ENCODE peak calls at places on chromosomes 4 and X, in five cellular contexts. A is A549, L is IMR-90, K is K562, J is H1. F is an unnamed sample.

GRCh38 chr4:141668200-141668599 is 31.8 kb downstream of the IL15 start:
- DNase-seq in A (no peak), L (peak; percentile 47), K (no peak), J (no peak), F (no peak)

GRCh38 chrX:154409222-154409871 is at the start of gene DNASE1L1:
- DNase-seq in A (peak; percentile 62), L (peak; percentile 87), K (peak; percentile 81), J (peak; percentile 87), F (peak; percentile 42)

GRCh38 chrX:41634284-41634683 is 54.5 kb upstream of the GPR34 start:
- DNase-seq in A (no peak), L (peak; percentile 45), K (peak; percentile 4), J (no peak), F (no peak)

GRCh38 chr4:173159791-173160190 is 8.8 kb upstream of the GALNT7 start:
- DNase-seq in A (no peak), L (peak; percentile 25), K (no peak), J (no peak), F (no peak)

GRCh38 chr4:66330125-66330524 is 659.8 kb upstream of the EPHA5 start:
- DNase-seq in A (no peak), L (no peak), K (no peak), J (no peak), F (no peak)

GRCh38 chr4:99811850-99812249 is 4.8 kb upstream of the DAPP1 start:
- DNase-seq in A (no peak), L (peak; percentile 20), K (peak; percentile 48), J (no peak), F (no peak)

GRCh38 chr4:156568041-156568440 is 403.6 kb downstream of the PDGFC start:
- DNase-seq in A (no peak), L (peak; percentile 59), K (no peak), J (no peak), F (no peak)

GRCh38 chr4:84418032-84418709 is 80.9 kb downstream of the NKX6-1 start:
- DNase-seq in A (no peak), L (no peak), K (no peak), J (no peak), F (no peak)

GRCh38 chrX:149639568-149639967 is 8.0 kb upstream of the TMEM185A start:
- DNase-seq in A (no peak), L (no peak), K (no peak), J (no peak), F (no peak)

GRCh38 chr4:107037188-107037587 is 1.1 kb upstream of the DKK2 start:
- DNase-seq in A (no peak), L (peak; percentile 2), K (no peak), J (peak; percentile 81), F (no peak)

GRCh38 chr4:181416966-181417365 is 826.2 kb upstream of the TENM3 start:
- DNase-seq in A (no peak), L (no peak), K (no peak), J (no peak), F (no peak)

GRCh38 chrX:96147645-96148044 is 537.0 kb upstream of the DIAPH2 start:
- DNase-seq in A (no peak), L (no peak), K (no peak), J (no peak), F (no peak)

GRCh38 chr4:139556071-139556734 is at the start of gene SETD7:
- DNase-seq in A (peak; percentile 38), L (peak; percentile 76), K (peak; percentile 31), J (peak; percentile 86), F (peak; percentile 52)
- TF ChIP-seq POLR2A in A (peak; percentile 65), L (peak; percentile 61), K (no peak), J (peak; percentile 68), F (peak; percentile 73)

GRCh38 chr4:183504930-183505555 is at the start of gene ING2:
- DNase-seq in A (peak; percentile 54), L (no peak), K (peak; percentile 78), J (peak; percentile 67), F (peak; percentile 49)
- TF ChIP-seq POLR2A in A (no peak), L (no peak), K (no peak), J (no peak), F (peak; percentile 31)

GRCh38 chr4:7068279-7068842 is 497 bp upstream of the GRPEL1 start:
- DNase-seq in A (no peak), L (no peak), K (peak; percentile 98), J (peak; percentile 99), F (no peak)
- TF ChIP-seq POLR2A in A (peak; percentile 78), L (no peak), K (peak; percentile 81), J (no peak), F (peak; percentile 80)

GRCh38 chr4:101259876-101260275 is 87.5 kb downstream of the PPP3CA start:
- DNase-seq in A (no peak), L (peak; percentile 34), K (no peak), J (no peak), F (no peak)
- TF ChIP-seq POLR2A in A (no peak), L (no peak), K (no peak), J (no peak), F (no peak)

GRCh38 chr4:152975615-152976465 is 39.7 kb downstream of the FHDC1 start:
- DNase-seq in A (no peak), L (no peak), K (no peak), J (no peak), F (no peak)
- TF ChIP-seq POLR2A in A (no peak), L (no peak), K (no peak), J (no peak), F (no peak)

F was measured in H54.